ENCODE peak calls at places on chromosomes 13 and 19, in ten cellular contexts. T is fibroblast of lung; J is pancreas; R is nephron progenitor cell; N is foreskin fibroblast; Z is activated CD8-positive, alpha-beta T cell treated with anti-CD3 and anti-CD28 coated beads for 36 hours; F is sigmoid colon; U is AG04450; B is body of pancreas; E is ovary. O is an unnamed sample.

GRCh38 chr13:99007414-99007986 is 29.6 kb upstream of the DOCK9 start:
- DNase-seq in Z (no peak), N (no peak), E (no peak), U (no peak), F (no peak), J (no peak), T (no peak), R (no peak), B (no peak), O (no peak)

GRCh38 chr13:76975863-76976262 is 16.0 kb upstream of the CLN5 start:
- DNase-seq in J (no peak), E (no peak), R (no peak), Z (no peak), F (no peak), T (no peak), B (no peak), U (no peak), N (no peak), O (no peak)

GRCh38 chr13:44894001-44894770 is 95.1 kb downstream of the NUFIP1 start:
- DNase-seq in U (no peak), N (no peak), B (no peak), E (no peak), Z (no peak), T (no peak), F (no peak), J (no peak), R (no peak), O (no peak)

GRCh38 chr19:35716985-35717664 is 678 bp upstream of the KMT2B start:
- DNase-seq in B (peak; percentile 98), U (peak; percentile 84), J (peak; percentile 93), F (peak; percentile 98), R (peak; percentile 91), Z (peak; percentile 97), E (peak; percentile 79), N (peak; percentile 95), T (peak; percentile 93), O (peak; percentile 98)

GRCh38 chr13:104831823-104832222 is 1703.6 kb downstream of the EFNB2 start:
- DNase-seq in R (peak; percentile 10), F (no peak), U (no peak), E (no peak), B (no peak), J (no peak), N (no peak), Z (no peak), T (no peak), O (no peak)

GRCh38 chr19:35253316-35254286 is 4.8 kb downstream of the LSR start:
- DNase-seq in E (no peak), N (no peak), U (no peak), Z (no peak), F (peak; percentile 57), J (peak; percentile 42), T (no peak), B (no peak), R (no peak), O (no peak)

GRCh38 chr19:3056454-3057016 is 5.8 kb downstream of the TLE5 start:
- DNase-seq in Z (no peak), B (no peak), U (no peak), E (no peak), T (no peak), J (no peak), N (no peak), F (no peak), R (no peak), O (no peak)

GRCh38 chr19:40831502-40832430 is 18.5 kb downstream of the CYP2A6 start:
- DNase-seq in N (peak; percentile 96), T (peak; percentile 79), U (peak; percentile 96), J (no peak), E (no peak), Z (no peak), B (peak; percentile 92), F (peak; percentile 64), R (no peak), O (no peak)

GRCh38 chr13:107209811-107210210 is 641.9 kb upstream of the ARGLU1 start:
- DNase-seq in N (no peak), Z (no peak), E (no peak), J (no peak), T (peak; percentile 47), U (no peak), B (no peak), F (no peak), R (no peak), O (no peak)

GRCh38 chr13:110949628-110950027 is 34.8 kb upstream of the ANKRD10 start:
- DNase-seq in E (no peak), R (no peak), U (no peak), N (no peak), F (no peak), T (no peak), J (no peak), B (no peak), Z (no peak), O (no peak)

GRCh38 chr13:40668335-40668734 is 1.9 kb upstream of the FOXO1 start:
- DNase-seq in U (no peak), R (peak; percentile 13), N (no peak), E (peak; percentile 44), T (no peak), Z (peak; percentile 68), B (peak; percentile 20), F (peak; percentile 82), J (no peak), O (no peak)
- TF ChIP-seq CTCF in U (peak; percentile 45), R (peak; percentile 26), N (peak; percentile 12), E (peak; percentile 9), T (peak; percentile 64), Z (peak; percentile 66), B (no peak), F (no peak), J (no peak), O (peak; percentile 45)

GRCh38 chr19:57280913-57281425 is 684 bp downstream of the ZNF460 start:
- DNase-seq in Z (peak; percentile 45), F (no peak), B (no peak), R (no peak), U (no peak), N (no peak), T (peak; percentile 15), E (no peak), J (no peak), O (no peak)

GRCh38 chr19:57280165-57280912 is at the start of gene ZNF460:
- DNase-seq in T (peak; percentile 97), R (peak; percentile 97), F (peak; percentile 99), U (peak; percentile 94), E (peak; percentile 96), B (peak; percentile 98), Z (peak; percentile 99), N (peak; percentile 97), J (peak; percentile 96), O (peak; percentile 97)

GRCh38 chr19:57276430-57276829 is 3.9 kb upstream of the ZNF460 start:
- DNase-seq in J (no peak), U (no peak), Z (no peak), T (no peak), N (no peak), F (no peak), E (no peak), R (no peak), B (no peak), O (no peak)

GRCh38 chr19:57282011-57282636 is 1.8 kb downstream of the ZNF460 start:
- DNase-seq in T (no peak), E (no peak), Z (peak; percentile 73), J (no peak), N (no peak), U (no peak), B (no peak), F (no peak), R (no peak), O (no peak)

DNA sequence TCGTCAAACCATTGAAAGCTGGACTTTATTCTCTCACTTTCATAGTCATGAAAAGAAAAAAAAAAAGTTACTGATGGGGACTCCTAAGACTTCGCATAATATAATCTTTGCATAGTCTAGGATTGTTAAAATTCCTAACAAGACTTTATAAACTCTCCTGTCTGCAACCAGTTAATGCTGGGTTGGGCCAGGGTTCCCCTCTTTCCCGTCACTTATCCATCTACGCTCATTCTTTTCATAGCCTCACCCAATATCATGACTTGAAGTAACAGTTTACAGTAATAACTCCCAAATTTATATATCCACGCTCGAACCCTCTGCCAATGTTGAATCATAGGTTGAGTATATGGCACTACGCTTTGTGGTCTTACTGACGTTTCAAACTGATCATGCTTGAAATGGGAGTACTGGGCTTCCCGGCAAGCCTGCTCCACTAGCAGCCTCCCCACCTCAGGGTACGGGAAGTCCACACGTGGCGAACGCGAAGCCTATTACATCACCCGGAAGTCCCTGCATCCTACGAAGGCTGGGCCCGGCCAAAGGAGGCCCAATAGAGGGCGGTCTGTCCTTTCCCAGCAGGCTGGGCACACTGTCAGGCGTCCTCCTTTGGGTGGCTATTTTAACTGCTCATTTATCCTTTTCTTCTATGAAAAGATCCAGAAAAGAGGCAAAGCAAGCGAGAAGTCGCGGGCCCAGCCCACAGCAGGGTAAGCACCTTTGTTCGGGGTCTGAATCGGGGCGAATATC is 694 bp upstream of the ZNF460 start:
- DNase-seq in E (peak; percentile 90), U (peak; percentile 93), J (peak; percentile 86), B (peak; percentile 95), F (peak; percentile 96), R (peak; percentile 74), Z (peak; percentile 89), N (peak; percentile 94), T (peak; percentile 99), O (peak; percentile 97)
- TF ChIP-seq CTCF in E (peak; percentile 8), U (peak; percentile 36), J (no peak), B (peak; percentile 36), F (no peak), R (no peak), Z (no peak), N (peak; percentile 21), T (peak; percentile 37), O (peak; percentile 74)

GRCh38 chr13:96821381-96821780 is 172.9 kb downstream of the OXGR1 start:
- DNase-seq in Z (no peak), E (no peak), N (peak; percentile 69), B (no peak), R (no peak), T (peak; percentile 19), U (no peak), J (no peak), F (no peak), O (no peak)

GRCh38 chr13:96816874-96817273 is 177.4 kb downstream of the OXGR1 start:
- DNase-seq in U (no peak), E (no peak), R (no peak), J (no peak), B (no peak), Z (no peak), T (no peak), F (no peak), N (no peak), O (no peak)

GRCh38 chr13:96816261-96816660 is 178.0 kb downstream of the OXGR1 start:
- DNase-seq in B (no peak), E (no peak), N (peak; percentile 62), Z (no peak), U (no peak), J (no peak), R (no peak), F (no peak), T (no peak), O (no peak)

GRCh38 chr13:96819375-96819774 is 174.9 kb downstream of the OXGR1 start:
- DNase-seq in J (no peak), R (no peak), U (no peak), Z (no peak), B (no peak), F (no peak), N (no peak), T (no peak), E (no peak), O (no peak)

GRCh38 chr13:96817336-96817941 is 176.8 kb downstream of the OXGR1 start:
- DNase-seq in R (no peak), F (no peak), T (peak; percentile 1), Z (no peak), N (no peak), B (no peak), U (no peak), E (no peak), J (no peak), O (no peak)
- TF ChIP-seq CTCF in R (peak; percentile 66), F (no peak), T (peak; percentile 48), Z (peak; percentile 29), N (peak; percentile 31), B (peak; percentile 48), U (peak; percentile 39), E (no peak), J (no peak), O (peak; percentile 85)

GRCh38 chr13:42534785-42535184 is 39.2 kb upstream of the TNFSF11 start:
- DNase-seq in F (no peak), U (no peak), E (no peak), J (no peak), N (no peak), B (no peak), R (no peak), T (no peak), Z (no peak), O (no peak)
- TF ChIP-seq CTCF in F (no peak), U (no peak), E (no peak), J (no peak), N (no peak), B (no peak), R (no peak), T (no peak), Z (no peak), O (no peak)